ENCODE peak calls at places on chromosomes 16 and 17, in six cellular contexts. One of them, this sample, is unnamed.

GRCh38 chr17:12821376-12821940 is 32.2 kb downstream of the ARHGAP44 start:
- DNase-seq in T-cell: no peak
- DNase-seq in EL: peak
- DNase-seq in stimulated activated CD4-positive, alpha-beta T cell treated with anti-CD3 and anti-CD28 coated beads, TNF-alpha, amount 100 ng/mL, for 24 hours: no peak
- DNase-seq in lower leg skin: no peak
- DNase-seq in SHP77 treated with DMSO at 0.1 percent for 48 hours: no peak
- DNase-seq in this sample: peak

GRCh38 chr17:31527606-31528005 is 136.1 kb downstream of the RAB11FIP4 start:
- DNase-seq in T-cell: no peak
- DNase-seq in EL: no peak
- DNase-seq in stimulated activated CD4-positive, alpha-beta T cell treated with anti-CD3 and anti-CD28 coated beads, TNF-alpha, amount 100 ng/mL, for 24 hours: no peak
- DNase-seq in lower leg skin: no peak
- DNase-seq in SHP77 treated with DMSO at 0.1 percent for 48 hours: no peak
- DNase-seq in this sample: no peak

GRCh38 chr17:42781639-42782401 is 1.4 kb downstream of the WNK4 start:
- DNase-seq in T-cell: no peak
- DNase-seq in EL: peak
- DNase-seq in stimulated activated CD4-positive, alpha-beta T cell treated with anti-CD3 and anti-CD28 coated beads, TNF-alpha, amount 100 ng/mL, for 24 hours: no peak
- DNase-seq in lower leg skin: no peak
- DNase-seq in SHP77 treated with DMSO at 0.1 percent for 48 hours: no peak
- DNase-seq in this sample: no peak

GRCh38 chr16:89045181-89045815 is 48.4 kb upstream of the ACSF3 start:
- DNase-seq in T-cell: no peak
- DNase-seq in EL: no peak
- DNase-seq in stimulated activated CD4-positive, alpha-beta T cell treated with anti-CD3 and anti-CD28 coated beads, TNF-alpha, amount 100 ng/mL, for 24 hours: no peak
- DNase-seq in lower leg skin: no peak
- DNase-seq in SHP77 treated with DMSO at 0.1 percent for 48 hours: no peak
- DNase-seq in this sample: no peak

GRCh38 chr16:73692861-73693260 is 603.8 kb upstream of the PSMD7 start:
- DNase-seq in T-cell: no peak
- DNase-seq in EL: no peak
- DNase-seq in stimulated activated CD4-positive, alpha-beta T cell treated with anti-CD3 and anti-CD28 coated beads, TNF-alpha, amount 100 ng/mL, for 24 hours: no peak
- DNase-seq in lower leg skin: no peak
- DNase-seq in SHP77 treated with DMSO at 0.1 percent for 48 hours: no peak
- DNase-seq in this sample: no peak

GRCh38 chr17:61593404-61593803 is 2.4 kb upstream of the NACA2 start:
- DNase-seq in T-cell: no peak
- DNase-seq in EL: no peak
- DNase-seq in stimulated activated CD4-positive, alpha-beta T cell treated with anti-CD3 and anti-CD28 coated beads, TNF-alpha, amount 100 ng/mL, for 24 hours: no peak
- DNase-seq in lower leg skin: no peak
- DNase-seq in SHP77 treated with DMSO at 0.1 percent for 48 hours: no peak
- DNase-seq in this sample: peak

GRCh38 chr17:72187544-72187943 is 66.7 kb downstream of the SOX9 start:
- DNase-seq in T-cell: no peak
- DNase-seq in EL: no peak
- DNase-seq in stimulated activated CD4-positive, alpha-beta T cell treated with anti-CD3 and anti-CD28 coated beads, TNF-alpha, amount 100 ng/mL, for 24 hours: no peak
- DNase-seq in lower leg skin: no peak
- DNase-seq in SHP77 treated with DMSO at 0.1 percent for 48 hours: peak
- DNase-seq in this sample: no peak

GRCh38 chr16:87809150-87809902 is 43.5 kb upstream of the KLHDC4 start:
- DNase-seq in T-cell: no peak
- DNase-seq in EL: no peak
- DNase-seq in stimulated activated CD4-positive, alpha-beta T cell treated with anti-CD3 and anti-CD28 coated beads, TNF-alpha, amount 100 ng/mL, for 24 hours: no peak
- DNase-seq in lower leg skin: no peak
- DNase-seq in SHP77 treated with DMSO at 0.1 percent for 48 hours: peak
- DNase-seq in this sample: peak